ENCODE peak calls at places on chromosome 6, in five cellular contexts. N is activated CD8-positive, alpha-beta T cell treated with anti-CD3 and anti-CD28 coated beads for 36 hours; W is small intestine; V is T-helper 17 cell; G is NAMALWA. H is an unnamed sample.

GRCh38 chr6:160837146-160837545 is 135.1 kb downstream of the PLG start:
- DNase-seq in W (no peak), V (no peak), G (no peak), N (no peak), H (no peak)

GRCh38 chr6:19804362-19805145 is 32.6 kb upstream of the ID4 start:
- DNase-seq in G (no peak), N (peak), W (peak), V (no peak), H (peak)

GRCh38 chr6:55445648-55446204 is 118.5 kb downstream of the GFRAL start:
- DNase-seq in V (no peak), W (no peak), N (no peak), G (peak), H (peak)

GRCh38 chr6:121627761-121628160 is 192.3 kb downstream of the GJA1 start:
- DNase-seq in W (no peak), G (no peak), N (no peak), V (no peak), H (no peak)

GRCh38 chr6:55410674-55411073 is 83.4 kb downstream of the GFRAL start:
- DNase-seq in W (no peak), G (no peak), V (no peak), N (no peak), H (no peak)

GRCh38 chr6:163588211-163588919 is 173.8 kb downstream of the QKI start:
- DNase-seq in N (no peak), W (no peak), G (no peak), V (no peak), H (no peak)

GRCh38 chr6:142174681-142175080 is 27.6 kb downstream of the VTA1 start:
- DNase-seq in V (no peak), G (no peak), N (no peak), W (no peak), H (no peak)

GRCh38 chr6:27296106-27296783 is 15.8 kb downstream of the POM121L2 start:
- DNase-seq in V (no peak), N (no peak), G (no peak), W (no peak), H (no peak)

GRCh38 chr6:81331526-81331925 is 421.0 kb downstream of the TENT5A start:
- DNase-seq in N (no peak), W (no peak), V (no peak), G (no peak), H (no peak)

GRCh38 chr6:134714679-134715078 is 235.2 kb downstream of the ALDH8A1 start:
- DNase-seq in G (no peak), V (no peak), N (no peak), W (no peak), H (peak)

GRCh38 chr6:74343804-74344203 is 647.8 kb downstream of the CD109 start:
- DNase-seq in V (no peak), W (no peak), N (no peak), G (no peak), H (peak)

GRCh38 chr6:126312013-126312665 is 27.8 kb upstream of the CENPW start:
- DNase-seq in G (peak), W (peak), V (no peak), N (no peak), H (peak)

GRCh38 chr6:84773431-84774173 is 9.2 kb upstream of the TBX18 start:
- DNase-seq in W (no peak), G (no peak), N (peak), V (no peak), H (no peak)

GRCh38 chr6:53496797-53497196 is 48.1 kb downstream of the GCLC start:
- DNase-seq in W (no peak), V (no peak), G (no peak), N (no peak), H (no peak)

GRCh38 chr6:7468382-7469081 is 72.9 kb upstream of the DSP start:
- DNase-seq in W (peak), G (no peak), N (peak), V (no peak), H (no peak)

H was measured in RPMI8226.